ENCODE peak calls at places on chromosomes 3 and 15, in four cellular contexts. S, Z, K and Q are unnamed samples.

GRCh38 chr15:37767841-37768455 is 166.5 kb upstream of the TMCO5A start:
- DNase-seq in Z (no peak), S (no peak), K (no peak), Q (no peak)

GRCh38 chr3:25479727-25480010 is 51.6 kb downstream of the RARB start:
- DNase-seq in Z (no peak), S (no peak), K (no peak), Q (no peak)

GRCh38 chr15:89806565-89807550 is 7.8 kb downstream of the ANPEP start:
- DNase-seq in S (no peak), K (no peak), Z (no peak), Q (no peak)

GRCh38 chr3:158717576-158717975 is 14.7 kb downstream of the RARRES1 start:
- DNase-seq in K (no peak), S (no peak), Z (no peak), Q (no peak)

GRCh38 chr3:18812316-18812715 is 336.0 kb upstream of the KCNH8 start:
- DNase-seq in Z (peak), K (no peak), S (no peak), Q (no peak)

GRCh38 chr3:128355549-128355930 is 111.2 kb downstream of the DNAJB8 start:
- DNase-seq in S (no peak), K (no peak), Z (no peak), Q (no peak)

GRCh38 chr3:174397848-174398247 is 461.3 kb upstream of the NAALADL2 start:
- DNase-seq in Z (peak), S (peak), K (no peak), Q (no peak)

GRCh38 chr3:71101014-71101413 is 482.5 kb downstream of the FOXP1 start:
- DNase-seq in Z (no peak), K (no peak), S (no peak), Q (no peak)

GRCh38 chr3:177835008-177835407 is 637.7 kb upstream of the TBL1XR1 start:
- DNase-seq in K (no peak), S (no peak), Z (peak), Q (no peak)

GRCh38 chr3:45988804-45989203 is 6.8 kb downstream of the FYCO1 start:
- DNase-seq in Z (no peak), S (no peak), K (no peak), Q (no peak)

GRCh38 chr3:120324185-120324584 is 25.0 kb downstream of the LRRC58 start:
- DNase-seq in K (no peak), Z (no peak), S (no peak), Q (no peak)

GRCh38 chr3:10570196-10570946 is 65.0 kb upstream of the ATP2B2 start:
- DNase-seq in S (no peak), Z (no peak), K (no peak), Q (no peak)

GRCh38 chr3:123605789-123606234 is 21.0 kb upstream of the HACD2 start:
- DNase-seq in S (peak), Z (no peak), K (no peak), Q (peak)

GRCh38 chr3:142972092-142972753 is 8.7 kb upstream of the PAQR9 start:
- DNase-seq in Z (no peak), K (no peak), S (no peak), Q (no peak)

GRCh38 chr15:68999091-68999490 is 15.4 kb upstream of the NOX5 start:
- DNase-seq in K (no peak), S (no peak), Z (no peak), Q (no peak)

GRCh38 chr3:170511371-170511770 is 74.5 kb downstream of the SLC7A14 start:
- DNase-seq in K (no peak), S (no peak), Z (no peak), Q (no peak)

GRCh38 chr3:69410301-69410700 is 24.4 kb upstream of the FRMD4B start:
- DNase-seq in Z (peak), S (peak), K (peak), Q (peak)

GRCh38 chr3:79618883-79619282 is 148.9 kb downstream of the ROBO1 start:
- DNase-seq in K (no peak), Z (no peak), S (peak), Q (no peak)
- TF ChIP-seq CTCF in K (no peak), Z (no peak), S (no peak), Q (no peak)

GRCh38 chr3:160768031-160768430 is 12.0 kb downstream of the PPM1L start:
- DNase-seq in S (no peak), Z (no peak), K (no peak), Q (no peak)

GRCh38 chr3:160765211-160765610 is 9.2 kb downstream of the PPM1L start:
- DNase-seq in Z (no peak), S (no peak), K (no peak), Q (no peak)

GRCh38 chr3:160771811-160772459 is 15.9 kb downstream of the PPM1L start:
- DNase-seq in K (no peak), S (no peak), Z (no peak), Q (no peak)

GRCh38 chr3:160773722-160774121 is 17.7 kb downstream of the PPM1L start:
- DNase-seq in K (no peak), S (no peak), Z (no peak), Q (no peak)

GRCh38 chr3:160768918-160769317 is 12.9 kb downstream of the PPM1L start:
- DNase-seq in Z (no peak), S (no peak), K (no peak), Q (no peak)
- TF ChIP-seq CTCF in Z (no peak), S (no peak), K (no peak), Q (no peak)

GRCh38 chr3:134367412-134367811 is 6.8 kb downstream of the AMOTL2 start:
- DNase-seq in S (no peak), Z (no peak), K (no peak), Q (no peak)
- TF ChIP-seq CTCF in S (peak), Z (peak), K (no peak), Q (no peak)

GRCh38 chr3:64475037-64475436 is 212.8 kb downstream of the ADAMTS9 start:
- DNase-seq in K (no peak), Z (no peak), S (no peak), Q (no peak)
- TF ChIP-seq CTCF in K (no peak), Z (peak), S (peak), Q (no peak)

GRCh38 chr15:73631915-73632669 is 1.1 kb downstream of the NPTN start:
- DNase-seq in S (peak), Z (no peak), K (no peak), Q (no peak)

GRCh38 chr15:73630796-73631471 is 2.3 kb downstream of the NPTN start:
- DNase-seq in K (no peak), Z (no peak), S (no peak), Q (no peak)

GRCh38 chr15:73633991-73634495 is 854 bp upstream of the NPTN start:
- DNase-seq in Z (peak), K (peak), S (no peak), Q (no peak)

GRCh38 chr15:73632670-73633058 is 525 bp downstream of the NPTN start:
- DNase-seq in Z (no peak), S (peak), K (no peak), Q (no peak)

GRCh38 chr15:73633111-73633990 is at the start of gene NPTN:
- DNase-seq in S (peak), K (peak), Z (peak), Q (peak)
- TF ChIP-seq CTCF in S (peak), K (no peak), Z (no peak), Q (no peak)